ENCODE peak calls at places on chromosome X, in seven cellular contexts. One of them, this sample, is unnamed.
A peak's percentile ranks its signal among the peaks of the same experiment; 100 is the strongest.

GRCh38 chrX:65924938-65925507 is 114.9 kb downstream of the VSIG4 start:
- DNase-seq in iPS-NIHi11: no peak
- DNase-seq in NCI-H2029: no peak
- DNase-seq in dermis microvascular lymphatic vessel endothelial cell: no peak
- DNase-seq in T1000: peak; percentile 23
- DNase-seq in AG10803: no peak
- DNase-seq in heart right ventricle: no peak
- DNase-seq in this sample: no peak

GRCh38 chrX:39767446-39767845 is 330.3 kb downstream of the BCOR start:
- DNase-seq in T1000: no peak
- DNase-seq in dermis microvascular lymphatic vessel endothelial cell: no peak
- DNase-seq in AG10803: peak; percentile 24
- DNase-seq in NCI-H2029: no peak
- DNase-seq in iPS-NIHi11: no peak
- DNase-seq in heart right ventricle: no peak
- DNase-seq in this sample: no peak

GRCh38 chrX:136856050-136856449 is 24.5 kb downstream of the RBMX start:
- DNase-seq in AG10803: no peak
- DNase-seq in iPS-NIHi11: no peak
- DNase-seq in NCI-H2029: no peak
- DNase-seq in T1000: no peak
- DNase-seq in heart right ventricle: no peak
- DNase-seq in dermis microvascular lymphatic vessel endothelial cell: no peak
- DNase-seq in this sample: no peak

GRCh38 chrX:45669715-45670360 is 469.2 kb upstream of the DIPK2B start:
- DNase-seq in dermis microvascular lymphatic vessel endothelial cell: no peak
- DNase-seq in iPS-NIHi11: no peak
- DNase-seq in NCI-H2029: no peak
- DNase-seq in T1000: no peak
- DNase-seq in heart right ventricle: no peak
- DNase-seq in AG10803: peak; percentile 71
- DNase-seq in this sample: no peak

GRCh38 chrX:148049441-148049840 is 68.3 kb downstream of the FMR1NB start:
- DNase-seq in AG10803: peak; percentile 23
- DNase-seq in iPS-NIHi11: peak; percentile 11
- DNase-seq in heart right ventricle: no peak
- DNase-seq in T1000: no peak
- DNase-seq in dermis microvascular lymphatic vessel endothelial cell: peak; percentile 36
- DNase-seq in NCI-H2029: no peak
- DNase-seq in this sample: peak; percentile 31

GRCh38 chrX:11704725-11705495 is 39.2 kb upstream of the ARHGAP6 start:
- DNase-seq in AG10803: peak; percentile 3
- DNase-seq in NCI-H2029: no peak
- DNase-seq in iPS-NIHi11: peak; percentile 14
- DNase-seq in dermis microvascular lymphatic vessel endothelial cell: no peak
- DNase-seq in heart right ventricle: no peak
- DNase-seq in T1000: no peak
- DNase-seq in this sample: peak; percentile 6

GRCh38 chrX:120774611-120775010 is 101.1 kb downstream of the CT47B1 start:
- DNase-seq in iPS-NIHi11: no peak
- DNase-seq in AG10803: no peak
- DNase-seq in NCI-H2029: no peak
- DNase-seq in T1000: no peak
- DNase-seq in dermis microvascular lymphatic vessel endothelial cell: no peak
- DNase-seq in heart right ventricle: no peak
- DNase-seq in this sample: no peak

GRCh38 chrX:19566359-19567141 is 51.2 kb upstream of the MAP3K15 start:
- DNase-seq in iPS-NIHi11: no peak
- DNase-seq in heart right ventricle: no peak
- DNase-seq in dermis microvascular lymphatic vessel endothelial cell: peak; percentile 12
- DNase-seq in AG10803: peak; percentile 55
- DNase-seq in T1000: no peak
- DNase-seq in NCI-H2029: no peak
- DNase-seq in this sample: no peak

GRCh38 chrX:44025611-44026010 is 52.4 kb upstream of the NDP start:
- DNase-seq in NCI-H2029: no peak
- DNase-seq in dermis microvascular lymphatic vessel endothelial cell: no peak
- DNase-seq in iPS-NIHi11: no peak
- DNase-seq in T1000: no peak
- DNase-seq in heart right ventricle: no peak
- DNase-seq in AG10803: peak; percentile 29
- DNase-seq in this sample: no peak

GRCh38 chrX:129478516-129478915 is 44.8 kb downstream of the SMARCA1 start:
- DNase-seq in AG10803: peak; percentile 40
- DNase-seq in NCI-H2029: peak; percentile 13
- DNase-seq in dermis microvascular lymphatic vessel endothelial cell: no peak
- DNase-seq in iPS-NIHi11: no peak
- DNase-seq in heart right ventricle: no peak
- DNase-seq in T1000: no peak
- DNase-seq in this sample: no peak

GRCh38 chrX:65607070-65607742 is 60.2 kb upstream of the MSN start:
- DNase-seq in iPS-NIHi11: no peak
- DNase-seq in AG10803: peak; percentile 41
- DNase-seq in NCI-H2029: no peak
- DNase-seq in heart right ventricle: no peak
- DNase-seq in T1000: no peak
- DNase-seq in dermis microvascular lymphatic vessel endothelial cell: no peak
- DNase-seq in this sample: no peak

GRCh38 chrX:103782640-103783039 is 6.0 kb downstream of the PLP1 start:
- DNase-seq in dermis microvascular lymphatic vessel endothelial cell: no peak
- DNase-seq in AG10803: no peak
- DNase-seq in heart right ventricle: no peak
- DNase-seq in iPS-NIHi11: no peak
- DNase-seq in NCI-H2029: no peak
- DNase-seq in T1000: no peak
- DNase-seq in this sample: peak; percentile 12

GRCh38 chrX:154016366-154017076 is 3.2 kb downstream of the IRAK1 start:
- DNase-seq in AG10803: no peak
- DNase-seq in iPS-NIHi11: no peak
- DNase-seq in NCI-H2029: no peak
- DNase-seq in dermis microvascular lymphatic vessel endothelial cell: no peak
- DNase-seq in T1000: no peak
- DNase-seq in heart right ventricle: no peak
- DNase-seq in this sample: no peak